ENCODE peak calls at places on chromosomes 3 and 15, in ten cellular contexts. T is lower leg skin, W is prostate gland, P is IMR-90, J is spleen, R is tibial artery, B is GM12878, H is mammary epithelial cell, G is astrocyte, L is colonic mucosa. X is an unnamed sample.

GRCh38 chr3:53382106-53382505 is 34.8 kb upstream of the DCP1A start:
- DNase-seq in T (no peak), W (no peak), P (peak), J (no peak), R (no peak), B (no peak), H (peak), G (peak), L (no peak), X (no peak)

GRCh38 chr3:18103591-18103990 is 321.5 kb downstream of the SATB1 start:
- DNase-seq in T (no peak), W (no peak), P (no peak), J (no peak), R (no peak), B (no peak), H (no peak), G (no peak), L (no peak), X (no peak)

GRCh38 chr3:161265916-161266571 is 44.9 kb downstream of the NMD3 start:
- DNase-seq in T (no peak), W (no peak), P (peak), J (no peak), R (no peak), B (no peak), H (peak), G (no peak), L (no peak), X (no peak)

GRCh38 chr3:196073188-196073838 is 8.6 kb downstream of the TFRC start:
- DNase-seq in T (no peak), W (peak), P (peak), J (no peak), R (no peak), B (peak), H (peak), G (peak), L (peak), X (no peak)

GRCh38 chr3:47503033-47503432 is 10.5 kb downstream of the ELP6 start:
- DNase-seq in T (no peak), W (no peak), P (no peak), J (peak), R (no peak), B (no peak), H (no peak), G (no peak), L (no peak), X (no peak)

GRCh38 chr3:153244961-153245360 is 82.9 kb downstream of the RAP2B start:
- DNase-seq in T (no peak), W (no peak), P (peak), J (no peak), R (no peak), B (no peak), H (no peak), G (no peak), L (no peak), X (no peak)

GRCh38 chr3:15086699-15087098 is 12.2 kb downstream of the RBSN start:
- DNase-seq in T (no peak), W (no peak), P (no peak), J (no peak), R (no peak), B (no peak), H (no peak), G (no peak), L (no peak), X (no peak)

GRCh38 chr15:75209289-75209676 is 7.6 kb downstream of the C15orf39 start:
- DNase-seq in T (no peak), W (no peak), P (no peak), J (no peak), R (no peak), B (no peak), H (no peak), G (no peak), L (no peak), X (no peak)

GRCh38 chr15:73711526-73711925 is 27.3 kb downstream of the CD276 start:
- DNase-seq in T (no peak), W (no peak), P (no peak), J (no peak), R (no peak), B (no peak), H (no peak), G (no peak), L (no peak), X (no peak)

GRCh38 chr3:187613557-187613956 is 56.6 kb downstream of the SST start:
- DNase-seq in T (no peak), W (no peak), P (no peak), J (no peak), R (no peak), B (no peak), H (no peak), G (no peak), L (no peak), X (no peak)

GRCh38 chr3:29170894-29171582 is 109.8 kb upstream of the RBMS3 start:
- DNase-seq in T (no peak), W (no peak), P (peak), J (no peak), R (no peak), B (no peak), H (no peak), G (peak), L (no peak), X (no peak)

GRCh38 chr3:143124683-143125520 is 5.3 kb downstream of the CHST2 start:
- DNase-seq in T (no peak), W (no peak), P (no peak), J (no peak), R (no peak), B (no peak), H (no peak), G (no peak), L (no peak), X (no peak)

GRCh38 chr3:72341943-72342342 is 506.3 kb downstream of the SHQ1 start:
- DNase-seq in T (peak), W (no peak), P (no peak), J (peak), R (peak), B (no peak), H (no peak), G (no peak), L (no peak), X (no peak)

GRCh38 chr3:72344256-72345046 is 503.8 kb downstream of the SHQ1 start:
- DNase-seq in T (peak), W (no peak), P (no peak), J (peak), R (peak), B (no peak), H (no peak), G (no peak), L (no peak), X (no peak)

GRCh38 chr3:72341380-72341770 is 506.9 kb downstream of the SHQ1 start:
- DNase-seq in T (no peak), W (no peak), P (no peak), J (peak), R (no peak), B (no peak), H (no peak), G (no peak), L (no peak), X (no peak)

GRCh38 chr3:72342450-72342849 is 505.8 kb downstream of the SHQ1 start:
- DNase-seq in T (peak), W (no peak), P (no peak), J (peak), R (peak), B (no peak), H (no peak), G (no peak), L (no peak), X (no peak)

GRCh38 chr3:72343078-72343477 is 505.2 kb downstream of the SHQ1 start:
- DNase-seq in T (no peak), W (no peak), P (peak), J (peak), R (peak), B (no peak), H (peak), G (peak), L (no peak), X (no peak)
- TF ChIP-seq CTCF in T (no peak), W (no peak), P (no peak), J (no peak), R (no peak), B (no peak), H (no peak), G (no peak), L (no peak), X (no peak)

GRCh38 chr3:37173806-37174205 is 576 bp downstream of the LRRFIP2 start:
- DNase-seq in T (no peak), W (no peak), P (no peak), J (no peak), R (no peak), B (no peak), H (peak), G (no peak), L (no peak), X (no peak)
- H3K4me3 ChIP-seq in T (no peak), W (peak), P (no peak), J (peak), R (no peak), B (peak), H (peak), G (peak), L (peak), X (no peak)

GRCh38 chr3:23889950-23890349 is 26.8 kb downstream of the NKIRAS1 start:
- DNase-seq in T (no peak), W (no peak), P (no peak), J (no peak), R (no peak), B (no peak), H (no peak), G (no peak), L (no peak), X (no peak)

GRCh38 chr3:23889401-23889800 is 27.4 kb downstream of the NKIRAS1 start:
- DNase-seq in T (no peak), W (no peak), P (no peak), J (no peak), R (no peak), B (no peak), H (peak), G (no peak), L (no peak), X (no peak)

GRCh38 chr3:23885210-23885609 is 31.6 kb downstream of the NKIRAS1 start:
- DNase-seq in T (no peak), W (no peak), P (no peak), J (no peak), R (no peak), B (no peak), H (peak), G (no peak), L (no peak), X (no peak)

GRCh38 chr3:23886311-23886710 is 30.5 kb downstream of the NKIRAS1 start:
- DNase-seq in T (no peak), W (no peak), P (no peak), J (no peak), R (no peak), B (no peak), H (no peak), G (no peak), L (no peak), X (no peak)

DNA sequence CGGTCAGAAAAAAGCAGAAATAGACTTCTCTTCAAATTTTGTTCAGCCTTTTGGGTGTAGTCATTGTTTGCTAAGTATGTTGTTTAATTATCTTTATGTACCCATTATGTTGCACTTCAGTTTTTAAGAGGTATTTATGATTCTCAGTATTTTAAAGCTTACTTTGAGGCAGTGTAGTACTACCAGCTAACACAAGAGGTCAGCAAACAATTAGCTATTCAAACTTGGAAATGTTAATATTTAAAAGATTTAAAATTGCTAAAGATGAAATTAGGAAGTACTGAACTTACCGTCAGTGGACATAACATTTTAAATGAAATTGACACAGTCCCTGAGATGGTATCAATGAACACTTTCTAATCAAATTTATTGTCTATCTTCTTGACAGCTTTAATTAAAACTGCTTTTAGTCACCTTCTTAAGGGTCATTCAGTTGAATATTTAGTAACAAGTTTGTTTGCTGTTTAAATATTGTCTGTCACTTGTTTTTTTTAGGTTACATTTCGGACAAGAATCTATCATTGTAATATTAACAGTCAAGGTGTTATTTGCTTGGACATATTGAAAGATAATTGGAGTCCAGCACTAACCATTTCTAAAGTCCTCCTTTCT is 28.1 kb downstream of the NKIRAS1 start:
- DNase-seq in T (no peak), W (no peak), P (peak), J (no peak), R (no peak), B (no peak), H (no peak), G (no peak), L (no peak), X (peak)
- TF ChIP-seq CTCF in T (peak), W (peak), P (peak), J (peak), R (peak), B (peak), H (peak), G (peak), L (peak), X (peak)

GRCh38 chr3:146250449-146251382 is at the start of gene PLSCR4:
- DNase-seq in T (peak), W (peak), P (peak), J (peak), R (peak), B (no peak), H (peak), G (peak), L (peak), X (no peak)
- H3K4me3 ChIP-seq in T (peak), W (peak), P (peak), J (peak), R (peak), B (peak), H (peak), G (peak), L (peak), X (peak)

GRCh38 chr3:189144645-189145044 is 27.1 kb upstream of the TPRG1 start:
- DNase-seq in T (no peak), W (peak), P (peak), J (no peak), R (no peak), B (no peak), H (peak), G (no peak), L (peak), X (no peak)
- TF ChIP-seq CTCF in T (no peak), W (peak), P (no peak), J (no peak), R (peak), B (no peak), H (no peak), G (no peak), L (peak), X (no peak)

DNA sequence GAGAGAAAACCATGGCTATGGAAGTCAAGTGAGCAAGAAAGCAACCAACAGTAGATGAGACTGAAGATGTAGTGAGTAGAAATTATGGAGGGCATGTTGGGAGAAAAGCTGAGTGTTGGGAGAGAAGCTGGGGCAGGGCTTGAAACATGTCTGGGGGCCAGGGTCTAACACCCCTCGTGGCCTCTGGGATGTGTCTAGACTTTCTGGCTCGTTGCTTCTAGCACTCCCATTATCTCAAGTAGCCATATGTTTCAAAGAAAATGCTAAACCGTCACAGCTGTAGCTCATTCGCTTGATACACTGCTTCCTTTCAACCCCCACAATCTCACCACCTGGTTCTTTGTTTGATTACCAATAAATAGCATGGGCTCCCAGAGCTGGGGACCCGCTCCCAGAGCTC is 83.8 kb upstream of the BCHE start:
- DNase-seq in T (no peak), W (no peak), P (no peak), J (no peak), R (no peak), B (no peak), H (no peak), G (no peak), L (no peak), X (no peak)
- H3K4me3 ChIP-seq in T (no peak), W (no peak), P (no peak), J (no peak), R (no peak), B (no peak), H (no peak), G (no peak), L (no peak), X (no peak)